ENCODE peak calls at places on chromosomes 6 and 20, in five cellular contexts. J is naive thymus-derived CD8-positive, alpha-beta T cell; G is hepatic stellate cell; V is NCI-H2081 treated with DMSO at 0.1 percent for 48 hours; P is neuronal stem cell. C is an unnamed sample.

GRCh38 chr6:36912583-36912982 is 26.8 kb downstream of the C6orf89 start:
- DNase-seq in J (peak), V (no peak), P (no peak), G (peak), C (no peak)

GRCh38 chr6:40685771-40686170 is 98.6 kb upstream of the LRFN2 start:
- DNase-seq in P (no peak), V (no peak), G (no peak), J (no peak), C (no peak)

GRCh38 chr6:128417698-128418097 is 102.7 kb downstream of the PTPRK start:
- DNase-seq in P (no peak), V (no peak), G (no peak), J (no peak), C (no peak)

GRCh38 chr6:26214826-26215199 is 127.6 kb downstream of the HFE start:
- DNase-seq in P (no peak), J (no peak), V (no peak), G (no peak), C (no peak)

GRCh38 chr20:18031888-18032509 is 25.7 kb downstream of the OVOL2 start:
- DNase-seq in V (no peak), J (no peak), G (no peak), P (no peak), C (no peak)

GRCh38 chr20:23585449-23585807 is 17.1 kb upstream of the CST9L start:
- DNase-seq in G (no peak), J (no peak), V (no peak), P (no peak), C (no peak)

GRCh38 chr20:53748176-53748575 is 154.5 kb upstream of the ZNF217 start:
- DNase-seq in V (no peak), J (no peak), G (no peak), P (no peak), C (no peak)

GRCh38 chr6:167825759-167826229 is 917 bp upstream of the AFDN start:
- DNase-seq in P (no peak), V (no peak), G (peak), J (no peak), C (peak)

GRCh38 chr6:95578106-95578410 is 723 bp downstream of the MANEA start:
- DNase-seq in V (no peak), G (no peak), P (no peak), J (no peak), C (no peak)

GRCh38 chr6:42158011-42158410 is 15.2 kb upstream of the GUCA1A start:
- DNase-seq in J (no peak), G (no peak), V (no peak), P (no peak), C (no peak)

GRCh38 chr6:101728388-101728787 is 334.9 kb downstream of the GRIK2 start:
- DNase-seq in P (no peak), G (no peak), J (no peak), V (no peak), C (no peak)

GRCh38 chr6:136921936-136922679 is at the start of gene SLC35D3:
- DNase-seq in G (peak), V (no peak), J (no peak), P (peak), C (peak)

GRCh38 chr6:109075934-109076333 is 18.7 kb downstream of the SESN1 start:
- DNase-seq in J (no peak), G (no peak), V (no peak), P (no peak), C (no peak)

GRCh38 chr20:42857446-42857845 is 332.3 kb downstream of the PTPRT start:
- DNase-seq in G (no peak), J (no peak), P (no peak), V (no peak), C (no peak)

GRCh38 chr6:37612475-37612874 is 85.2 kb downstream of the MDGA1 start:
- DNase-seq in P (no peak), V (no peak), G (no peak), J (no peak), C (no peak)

GRCh38 chr20:49560186-49560585 is 7.8 kb downstream of the PTGIS start:
- DNase-seq in V (no peak), G (no peak), J (no peak), P (no peak), C (no peak)

GRCh38 chr20:62702886-62703852 is 5.5 kb upstream of the NTSR1 start:
- DNase-seq in J (peak), P (no peak), G (peak), V (no peak), C (no peak)

GRCh38 chr6:73955800-73956199 is 259.8 kb downstream of the CD109 start:
- DNase-seq in V (no peak), G (no peak), J (no peak), P (no peak), C (no peak)

GRCh38 chr6:45812937-45813336 is 202.7 kb downstream of the CLIC5 start:
- DNase-seq in J (no peak), P (peak), V (no peak), G (no peak), C (no peak)

GRCh38 chr6:158545043-158545966 is 14.6 kb upstream of the TMEM181 start:
- DNase-seq in P (no peak), J (no peak), V (no peak), G (no peak), C (no peak)

GRCh38 chr6:169249057-169249456 is 4.6 kb downstream of the THBS2 start:
- DNase-seq in V (no peak), J (no peak), G (no peak), P (no peak), C (no peak)

C was measured in nephron progenitor cell.